ENCODE peak calls at places on chromosomes 7 and 10, in four cellular contexts. L is HCT116, P is Panc1, I is K562. V is an unnamed sample.

GRCh38 chr7:73850781-73851207 is 8.5 kb upstream of the METTL27 start:
- DNase-seq in P (peak), I (peak), L (peak), V (no peak)

GRCh38 chr10:66187096-66187733 is 738.6 kb upstream of the LRRTM3 start:
- DNase-seq in L (no peak), P (no peak), I (no peak), V (no peak)

GRCh38 chr7:34596887-34597286 is 61.1 kb upstream of the NPSR1 start:
- DNase-seq in L (peak), P (no peak), I (no peak), V (peak)

GRCh38 chr10:121838931-121839330 is 88.9 kb downstream of the ATE1 start:
- DNase-seq in P (no peak), I (no peak), L (no peak), V (no peak)

GRCh38 chr10:94274142-94274787 is 88.5 kb downstream of the NOC3L start:
- DNase-seq in L (no peak), I (no peak), P (no peak), V (no peak)

GRCh38 chr10:49071221-49071761 is 44.0 kb downstream of the VSTM4 start:
- DNase-seq in I (no peak), L (no peak), P (no peak), V (no peak)

GRCh38 chr10:122310311-122311050 is 39.4 kb downstream of the BTBD16 start:
- DNase-seq in L (no peak), I (no peak), P (no peak), V (peak)

GRCh38 chr7:130400120-130400572 is 19.9 kb downstream of the CPA1 start:
- DNase-seq in I (no peak), P (no peak), L (no peak), V (no peak)

GRCh38 chr7:47518827-47519226 is 63.1 kb downstream of the TNS3 start:
- DNase-seq in I (no peak), L (no peak), P (no peak), V (peak)

GRCh38 chr7:135748770-135749169 is at the start of gene FAM180A:
- DNase-seq in I (no peak), L (no peak), P (no peak), V (no peak)

GRCh38 chr10:89262331-89263020 is 10.9 kb upstream of the LIPA start:
- DNase-seq in L (no peak), I (no peak), P (no peak), V (no peak)

GRCh38 chr7:26863504-26864308 is 684 bp downstream of the SKAP2 start:
- DNase-seq in I (peak), P (no peak), L (peak), V (peak)

GRCh38 chr7:1530946-1531262 is 402 bp downstream of the MAFK start:
- DNase-seq in I (peak), P (no peak), L (no peak), V (no peak)

GRCh38 chr7:38186593-38187314 is 8.7 kb downstream of the STARD3NL start:
- DNase-seq in I (no peak), L (no peak), P (no peak), V (no peak)

GRCh38 chr10:776772-777171 is 87.3 kb upstream of the DIP2C start:
- DNase-seq in L (no peak), P (no peak), I (no peak), V (no peak)

GRCh38 chr7:2792240-2792639 is 51.9 kb downstream of the GNA12 start:
- DNase-seq in L (no peak), P (no peak), I (no peak), V (no peak)
- TF ChIP-seq TCF7L2 in L (no peak), P (no peak), I (no peak), V (no peak)

GRCh38 chr10:36464291-36464690 is 661.1 kb upstream of the ANKRD30A start:
- DNase-seq in L (no peak), I (no peak), P (no peak), V (no peak)

GRCh38 chr10:36463390-36463789 is 662.0 kb upstream of the ANKRD30A start:
- DNase-seq in P (no peak), L (no peak), I (no peak), V (no peak)

GRCh38 chr10:36465604-36466379 is 659.6 kb upstream of the ANKRD30A start:
- DNase-seq in I (no peak), L (no peak), P (no peak), V (no peak)

GRCh38 chr10:36462194-36462593 is 663.2 kb upstream of the ANKRD30A start:
- DNase-seq in L (no peak), P (no peak), I (no peak), V (no peak)
- TF ChIP-seq TCF7L2 in L (no peak), P (no peak), I (no peak), V (no peak)

DNA sequence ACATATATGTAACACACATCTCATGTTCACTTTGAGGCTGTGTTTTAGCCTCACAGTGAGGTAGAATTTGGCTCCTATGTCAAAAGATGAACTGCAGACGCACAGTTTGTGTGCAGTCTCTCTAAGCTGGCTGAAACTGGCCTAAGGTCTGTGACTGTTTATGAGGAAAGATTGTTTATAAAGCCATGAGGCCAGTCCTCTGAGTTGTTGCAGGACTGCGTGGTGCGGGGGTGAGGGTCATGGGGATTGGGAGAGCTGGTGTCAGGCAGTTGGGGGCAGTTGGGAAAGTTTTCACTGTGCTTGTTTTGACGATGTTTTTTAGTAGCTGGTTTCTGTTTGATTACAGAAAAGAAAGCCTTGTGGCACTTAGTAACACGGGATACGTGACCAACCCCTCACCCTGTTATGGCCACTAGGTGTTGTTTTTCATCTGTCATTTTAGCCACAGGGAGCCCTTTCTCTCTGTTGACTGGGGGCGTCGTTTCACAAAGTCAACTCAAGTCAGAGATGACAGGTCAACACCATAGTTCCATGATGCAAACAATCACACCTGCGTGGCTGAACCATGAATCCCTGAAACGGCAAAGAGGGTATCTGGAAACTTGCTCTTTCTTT is 310.9 kb downstream of the CCDC3 start:
- DNase-seq in P (no peak), L (no peak), I (no peak), V (no peak)
- TF ChIP-seq TCF7L2 in P (no peak), L (no peak), I (no peak), V (no peak)

GRCh38 chr10:29783211-29783947 is 148.6 kb upstream of the SVIL start:
- DNase-seq in L (no peak), P (no peak), I (no peak), V (no peak)

GRCh38 chr10:29788113-29788512 is 153.3 kb upstream of the SVIL start:
- DNase-seq in I (no peak), L (no peak), P (no peak), V (no peak)

GRCh38 chr10:29780639-29781038 is 145.9 kb upstream of the SVIL start:
- DNase-seq in P (no peak), L (no peak), I (no peak), V (no peak)

GRCh38 chr10:29780096-29780495 is 145.3 kb upstream of the SVIL start:
- DNase-seq in L (no peak), I (no peak), P (no peak), V (no peak)

GRCh38 chr10:29784175-29784773 is 149.5 kb upstream of the SVIL start:
- DNase-seq in P (peak), L (peak), I (no peak), V (peak)
- TF ChIP-seq TCF7L2 in P (peak), L (no peak), I (no peak), V (no peak)

GRCh38 chr7:137970263-137970975 is 31.5 kb downstream of the CREB3L2 start:
- DNase-seq in L (no peak), P (no peak), I (no peak), V (no peak)
- TF ChIP-seq TCF7L2 in L (no peak), P (no peak), I (no peak), V (no peak)

DNA sequence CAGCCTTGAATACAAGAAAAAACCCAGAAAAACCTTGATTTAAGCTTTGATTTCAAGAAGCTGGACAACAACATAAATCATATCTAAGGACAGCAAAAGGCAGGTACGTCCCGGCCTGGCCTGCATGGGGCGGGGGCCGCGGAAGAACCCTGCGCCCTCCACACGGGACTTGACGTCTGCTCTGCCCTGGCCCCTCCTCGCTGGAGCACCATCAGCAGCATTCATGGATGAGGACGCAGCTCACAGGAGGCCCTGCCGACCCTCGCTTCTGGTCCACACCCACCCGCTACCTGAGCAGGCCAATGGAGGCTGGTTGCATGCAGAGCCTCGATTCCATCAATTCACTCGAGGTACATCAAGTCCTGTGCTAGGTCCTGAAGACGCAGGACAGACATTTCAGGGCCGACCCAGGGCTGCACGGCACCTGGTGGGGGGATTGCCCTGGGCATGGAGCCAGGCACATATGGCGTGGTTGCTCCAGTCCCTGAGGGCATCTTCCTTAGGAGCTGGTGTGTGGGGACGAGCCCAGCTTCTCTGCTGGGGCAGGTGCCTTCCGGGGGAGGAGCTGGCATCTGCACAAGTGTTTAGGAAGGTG is 63.1 kb upstream of the NKX6-2 start:
- DNase-seq in I (no peak), L (no peak), P (no peak), V (no peak)
- TF ChIP-seq TCF7L2 in I (no peak), L (no peak), P (no peak), V (no peak)

DNA sequence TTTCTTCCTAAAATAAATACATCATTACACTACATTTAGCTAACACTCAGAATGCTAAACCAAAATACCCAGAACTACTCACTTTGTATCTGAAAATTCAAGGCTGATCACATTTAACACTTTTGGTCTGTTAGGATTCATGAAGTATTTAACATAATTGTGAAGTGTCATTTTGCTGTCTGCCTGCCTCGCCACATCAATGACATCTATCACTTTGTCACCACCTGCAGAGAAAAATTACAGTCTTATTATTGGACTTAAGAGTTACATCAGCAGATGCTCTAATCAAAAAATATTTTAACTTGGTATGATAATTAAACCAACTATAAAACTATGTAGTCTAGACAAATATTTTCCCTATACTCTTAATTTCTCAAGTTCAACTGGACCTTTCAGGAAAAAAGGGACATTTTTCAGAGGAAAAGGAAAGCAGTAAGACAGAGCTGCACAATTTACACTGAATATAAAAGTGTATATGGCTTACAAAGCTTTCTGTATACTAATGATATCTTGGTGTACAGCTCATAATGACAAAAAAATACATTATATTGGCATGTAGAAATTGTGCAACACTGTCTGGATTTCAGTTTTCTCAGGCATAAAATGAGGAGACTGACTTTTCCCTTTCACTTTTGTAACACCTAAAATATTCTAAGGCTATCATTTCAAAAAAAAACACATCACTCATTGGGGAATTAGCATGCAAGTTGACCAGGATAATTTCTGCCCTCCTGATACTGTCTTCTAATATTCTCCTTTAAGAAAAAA is 49.2 kb downstream of the KDM7A start:
- DNase-seq in P (no peak), L (no peak), I (no peak), V (no peak)
- TF ChIP-seq TCF7L2 in P (no peak), L (no peak), I (no peak), V (no peak)